ENCODE peak calls at places on chromosomes 11 and 22, in seven cellular contexts. One of them, this sample, is unnamed.
A peak's percentile ranks its signal among the peaks of the same experiment; 100 is the strongest.

GRCh38 chr11:117273550-117274289 is 17.4 kb upstream of the BACE1-AS start:
- DNase-seq in stimulated activated CD4-positive, alpha-beta T cell treated with anti-CD3 and anti-CD28 coated beads, Interleukin-1b, Interleukin-23, amount 100 ng/mL, for 4 hours: no peak
- DNase-seq in choroid plexus epithelial cell: peak; percentile 92
- DNase-seq in colonic mucosa: no peak
- DNase-seq in central memory CD4-positive, alpha-beta T cell: no peak
- DNase-seq in activated CD4-positive, alpha-beta T cell treated with anti-CD3 and anti-CD28 coated beads, Interleukin-2, amount 50 U/mL, for 48 hours: no peak
- DNase-seq in activated T-helper 9 cell treated with anti-CD3 and anti-CD28 coated beads, Interleukin-2, amount 50 U/mL, for 16 hours: no peak
- DNase-seq in this sample: no peak

GRCh38 chr11:131422491-131422890 is 52.1 kb downstream of the NTM start:
- DNase-seq in stimulated activated CD4-positive, alpha-beta T cell treated with anti-CD3 and anti-CD28 coated beads, Interleukin-1b, Interleukin-23, amount 100 ng/mL, for 4 hours: no peak
- DNase-seq in choroid plexus epithelial cell: no peak
- DNase-seq in colonic mucosa: no peak
- DNase-seq in central memory CD4-positive, alpha-beta T cell: no peak
- DNase-seq in activated CD4-positive, alpha-beta T cell treated with anti-CD3 and anti-CD28 coated beads, Interleukin-2, amount 50 U/mL, for 48 hours: no peak
- DNase-seq in activated T-helper 9 cell treated with anti-CD3 and anti-CD28 coated beads, Interleukin-2, amount 50 U/mL, for 16 hours: no peak
- DNase-seq in this sample: peak; percentile 83

GRCh38 chr11:63492441-63492840 is 1.5 kb upstream of the PLAAT5 start:
- DNase-seq in stimulated activated CD4-positive, alpha-beta T cell treated with anti-CD3 and anti-CD28 coated beads, Interleukin-1b, Interleukin-23, amount 100 ng/mL, for 4 hours: no peak
- DNase-seq in choroid plexus epithelial cell: no peak
- DNase-seq in colonic mucosa: no peak
- DNase-seq in central memory CD4-positive, alpha-beta T cell: no peak
- DNase-seq in activated CD4-positive, alpha-beta T cell treated with anti-CD3 and anti-CD28 coated beads, Interleukin-2, amount 50 U/mL, for 48 hours: no peak
- DNase-seq in activated T-helper 9 cell treated with anti-CD3 and anti-CD28 coated beads, Interleukin-2, amount 50 U/mL, for 16 hours: no peak
- DNase-seq in this sample: no peak

GRCh38 chr22:39623603-39624500 is 53.3 kb downstream of the CACNA1I start:
- DNase-seq in stimulated activated CD4-positive, alpha-beta T cell treated with anti-CD3 and anti-CD28 coated beads, Interleukin-1b, Interleukin-23, amount 100 ng/mL, for 4 hours: no peak
- DNase-seq in choroid plexus epithelial cell: no peak
- DNase-seq in colonic mucosa: no peak
- DNase-seq in central memory CD4-positive, alpha-beta T cell: no peak
- DNase-seq in activated CD4-positive, alpha-beta T cell treated with anti-CD3 and anti-CD28 coated beads, Interleukin-2, amount 50 U/mL, for 48 hours: no peak
- DNase-seq in activated T-helper 9 cell treated with anti-CD3 and anti-CD28 coated beads, Interleukin-2, amount 50 U/mL, for 16 hours: no peak
- DNase-seq in this sample: no peak

GRCh38 chr11:14094481-14095037 is 132.0 kb downstream of the SPON1 start:
- DNase-seq in stimulated activated CD4-positive, alpha-beta T cell treated with anti-CD3 and anti-CD28 coated beads, Interleukin-1b, Interleukin-23, amount 100 ng/mL, for 4 hours: no peak
- DNase-seq in choroid plexus epithelial cell: no peak
- DNase-seq in colonic mucosa: no peak
- DNase-seq in central memory CD4-positive, alpha-beta T cell: no peak
- DNase-seq in activated CD4-positive, alpha-beta T cell treated with anti-CD3 and anti-CD28 coated beads, Interleukin-2, amount 50 U/mL, for 48 hours: no peak
- DNase-seq in activated T-helper 9 cell treated with anti-CD3 and anti-CD28 coated beads, Interleukin-2, amount 50 U/mL, for 16 hours: no peak
- DNase-seq in this sample: no peak

GRCh38 chr11:20443596-20443995 is 56.1 kb downstream of the PRMT3 start:
- DNase-seq in stimulated activated CD4-positive, alpha-beta T cell treated with anti-CD3 and anti-CD28 coated beads, Interleukin-1b, Interleukin-23, amount 100 ng/mL, for 4 hours: no peak
- DNase-seq in choroid plexus epithelial cell: peak; percentile 68
- DNase-seq in colonic mucosa: no peak
- DNase-seq in central memory CD4-positive, alpha-beta T cell: peak; percentile 1
- DNase-seq in activated CD4-positive, alpha-beta T cell treated with anti-CD3 and anti-CD28 coated beads, Interleukin-2, amount 50 U/mL, for 48 hours: no peak
- DNase-seq in activated T-helper 9 cell treated with anti-CD3 and anti-CD28 coated beads, Interleukin-2, amount 50 U/mL, for 16 hours: no peak
- DNase-seq in this sample: peak; percentile 55

GRCh38 chr11:128711136-128711535 is 17.3 kb downstream of the FLI1 start:
- DNase-seq in stimulated activated CD4-positive, alpha-beta T cell treated with anti-CD3 and anti-CD28 coated beads, Interleukin-1b, Interleukin-23, amount 100 ng/mL, for 4 hours: no peak
- DNase-seq in choroid plexus epithelial cell: peak; percentile 83
- DNase-seq in colonic mucosa: no peak
- DNase-seq in central memory CD4-positive, alpha-beta T cell: no peak
- DNase-seq in activated CD4-positive, alpha-beta T cell treated with anti-CD3 and anti-CD28 coated beads, Interleukin-2, amount 50 U/mL, for 48 hours: no peak
- DNase-seq in activated T-helper 9 cell treated with anti-CD3 and anti-CD28 coated beads, Interleukin-2, amount 50 U/mL, for 16 hours: no peak
- DNase-seq in this sample: no peak

GRCh38 chr11:44324787-44325525 is 15.0 kb upstream of the ALX4 start:
- DNase-seq in stimulated activated CD4-positive, alpha-beta T cell treated with anti-CD3 and anti-CD28 coated beads, Interleukin-1b, Interleukin-23, amount 100 ng/mL, for 4 hours: no peak
- DNase-seq in choroid plexus epithelial cell: no peak
- DNase-seq in colonic mucosa: no peak
- DNase-seq in central memory CD4-positive, alpha-beta T cell: no peak
- DNase-seq in activated CD4-positive, alpha-beta T cell treated with anti-CD3 and anti-CD28 coated beads, Interleukin-2, amount 50 U/mL, for 48 hours: no peak
- DNase-seq in activated T-helper 9 cell treated with anti-CD3 and anti-CD28 coated beads, Interleukin-2, amount 50 U/mL, for 16 hours: no peak
- DNase-seq in this sample: no peak

GRCh38 chr11:71433648-71434450 is 14.3 kb downstream of the DHCR7 start:
- DNase-seq in stimulated activated CD4-positive, alpha-beta T cell treated with anti-CD3 and anti-CD28 coated beads, Interleukin-1b, Interleukin-23, amount 100 ng/mL, for 4 hours: no peak
- DNase-seq in choroid plexus epithelial cell: peak; percentile 62
- DNase-seq in colonic mucosa: peak; percentile 80
- DNase-seq in central memory CD4-positive, alpha-beta T cell: no peak
- DNase-seq in activated CD4-positive, alpha-beta T cell treated with anti-CD3 and anti-CD28 coated beads, Interleukin-2, amount 50 U/mL, for 48 hours: no peak
- DNase-seq in activated T-helper 9 cell treated with anti-CD3 and anti-CD28 coated beads, Interleukin-2, amount 50 U/mL, for 16 hours: no peak
- DNase-seq in this sample: no peak